ENCODE peak calls at places on chromosomes 16 and 17, in six cellular contexts. P is body of pancreas; K is aorta; E is stomach; G is heart right ventricle; C is CD4-positive, CD25-positive, alpha-beta regulatory T cell. O is an unnamed sample.

GRCh38 chr17:64259922-64260321 is 3.1 kb downstream of the TEX2 start:
- DNase-seq in P (no peak), K (no peak), E (no peak), G (no peak), C (no peak), O (no peak)

GRCh38 chr16:70391881-70392481 is 45.3 kb downstream of the DDX19A start:
- DNase-seq in P (no peak), K (peak), E (no peak), G (peak), C (no peak), O (no peak)

GRCh38 chr16:65117701-65118448 is 4.0 kb downstream of the CDH11 start:
- DNase-seq in P (peak), K (peak), E (peak), G (peak), C (no peak), O (peak)

GRCh38 chr17:69098635-69099034 is 37.9 kb upstream of the ABCA9 start:
- DNase-seq in P (no peak), K (no peak), E (no peak), G (no peak), C (no peak), O (no peak)

GRCh38 chr17:14559720-14560119 is 258.8 kb downstream of the HS3ST3B1 start:
- DNase-seq in P (no peak), K (no peak), E (no peak), G (no peak), C (no peak), O (no peak)

GRCh38 chr17:64146418-64147109 is 16.6 kb upstream of the ERN1 start:
- DNase-seq in P (peak), K (peak), E (peak), G (peak), C (peak), O (peak)

GRCh38 chr16:27703545-27703944 is 153.6 kb downstream of the KATNIP start:
- DNase-seq in P (no peak), K (peak), E (no peak), G (no peak), C (no peak), O (no peak)

GRCh38 chr16:22360963-22361659 is 13.3 kb downstream of the CDR2 start:
- DNase-seq in P (no peak), K (no peak), E (no peak), G (no peak), C (no peak), O (no peak)

GRCh38 chr17:54439816-54440215 is 460.8 kb upstream of the TOM1L1 start:
- DNase-seq in P (no peak), K (no peak), E (no peak), G (no peak), C (no peak), O (no peak)

GRCh38 chr17:50853781-50854180 is 12.4 kb downstream of the TOB1 start:
- DNase-seq in P (no peak), K (no peak), E (no peak), G (no peak), C (no peak), O (no peak)

GRCh38 chr16:997440-998051 is 16.0 kb downstream of the SOX8 start:
- DNase-seq in P (peak), K (no peak), E (peak), G (peak), C (peak), O (no peak)

GRCh38 chr17:18033442-18034099 is 5.4 kb downstream of the ATPAF2 start:
- DNase-seq in P (peak), K (no peak), E (peak), G (no peak), C (peak), O (peak)

GRCh38 chr16:3147046-3147756 is 12.4 kb downstream of the ZNF213 start:
- DNase-seq in P (no peak), K (peak), E (no peak), G (no peak), C (no peak), O (no peak)

GRCh38 chr17:76121932-76122383 is 18.4 kb upstream of the EXOC7 start:
- DNase-seq in P (no peak), K (peak), E (peak), G (peak), C (no peak), O (no peak)

GRCh38 chr16:83058376-83058775 is 431.6 kb downstream of the CDH13 start:
- DNase-seq in P (no peak), K (no peak), E (no peak), G (no peak), C (no peak), O (no peak)

GRCh38 chr17:15920758-15921239 is 24.1 kb upstream of the ADORA2B start:
- DNase-seq in P (no peak), K (no peak), E (no peak), G (no peak), C (no peak), O (no peak)

GRCh38 chr17:82808921-82809905 is 30.6 kb downstream of the ZNF750 start:
- DNase-seq in P (no peak), K (no peak), E (no peak), G (no peak), C (no peak), O (no peak)

GRCh38 chr16:2195316-2196161 is 866 bp downstream of the CASKIN1 start:
- DNase-seq in P (no peak), K (no peak), E (no peak), G (no peak), C (no peak), O (peak)

GRCh38 chr17:34226011-34226410 is 29.1 kb upstream of the CCL2 start:
- DNase-seq in P (no peak), K (no peak), E (no peak), G (no peak), C (no peak), O (no peak)

GRCh38 chr16:65745201-65745600 is 621.3 kb upstream of the CDH5 start:
- DNase-seq in P (no peak), K (no peak), E (no peak), G (no peak), C (no peak), O (no peak)

GRCh38 chr16:61421111-61421510 is 615.1 kb downstream of the CDH8 start:
- DNase-seq in P (no peak), K (no peak), E (no peak), G (no peak), C (no peak), O (no peak)

GRCh38 chr16:61419771-61420170 is 616.5 kb downstream of the CDH8 start:
- DNase-seq in P (no peak), K (no peak), E (no peak), G (no peak), C (no peak), O (no peak)
- H3K4me3 ChIP-seq in P (no peak), K (no peak), E (no peak), G (no peak), C (no peak), O (no peak)

GRCh38 chr16:30761427-30761927 is 385 bp downstream of the CFAP119 start:
- DNase-seq in P (no peak), K (no peak), E (no peak), G (no peak), C (peak), O (peak)
- H3K4me3 ChIP-seq in P (peak), K (peak), E (peak), G (peak), C (peak), O (peak)

GRCh38 chr16:88548131-88548874 is 21.9 kb upstream of the ZC3H18 start:
- DNase-seq in P (no peak), K (no peak), E (no peak), G (no peak), C (no peak), O (peak)
- H3K4me3 ChIP-seq in P (no peak), K (no peak), E (no peak), G (no peak), C (no peak), O (no peak)

GRCh38 chr16:80996688-80997138 is 10.0 kb downstream of the CMC2 start:
- DNase-seq in P (no peak), K (no peak), E (no peak), G (no peak), C (no peak), O (no peak)

GRCh38 chr16:80994451-80994850 is 12.2 kb downstream of the CMC2 start:
- DNase-seq in P (no peak), K (no peak), E (no peak), G (no peak), C (no peak), O (no peak)

GRCh38 chr16:81000873-81001272 is 5.8 kb downstream of the CMC2 start:
- DNase-seq in P (no peak), K (no peak), E (no peak), G (no peak), C (no peak), O (no peak)

GRCh38 chr16:80997964-80998620 is 8.6 kb downstream of the CMC2 start:
- DNase-seq in P (no peak), K (no peak), E (no peak), G (no peak), C (no peak), O (no peak)

DNA sequence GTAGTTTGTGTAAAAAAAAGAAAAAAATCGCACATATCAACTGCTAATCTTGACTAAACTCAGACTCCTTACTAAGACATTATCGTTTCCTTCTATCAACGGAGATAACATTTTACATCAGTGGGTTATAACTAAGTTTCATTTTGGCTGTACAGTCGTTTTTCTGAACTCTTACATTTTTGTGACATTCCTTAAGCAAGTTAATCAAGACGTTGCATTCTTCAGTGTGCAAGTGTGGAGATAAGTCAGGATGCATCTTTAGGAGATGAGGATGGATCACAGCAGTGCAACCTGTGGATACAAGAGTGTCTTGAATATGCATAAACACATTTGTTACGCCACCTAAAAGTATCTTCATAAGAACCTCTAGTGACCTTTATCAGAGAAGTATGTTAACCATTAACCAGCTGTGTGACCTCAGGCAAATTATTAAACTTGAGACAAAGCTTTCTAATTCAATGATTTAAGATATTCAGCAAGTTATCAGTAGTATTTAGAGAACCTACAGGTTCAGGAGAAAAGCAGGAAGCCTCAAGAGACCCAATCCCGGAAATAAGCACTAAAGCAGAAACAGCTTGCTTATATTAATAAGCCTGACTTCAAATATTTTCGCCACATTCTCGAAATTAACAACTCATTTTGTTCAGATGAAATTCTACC is 9.4 kb downstream of the CMC2 start:
- DNase-seq in P (no peak), K (no peak), E (no peak), G (no peak), C (peak), O (no peak)
- H3K4me3 ChIP-seq in P (no peak), K (no peak), E (peak), G (peak), C (peak), O (no peak)

O was measured in SK-N-SH.